ENCODE peak calls at places on chromosomes 13 and 19, in ten cellular contexts. One of them, this sample, is unnamed.

GRCh38 chr19:4867534-4868285 is at the start of gene PLIN3:
- DNase-seq in prostate gland: peak
- DNase-seq in A549: peak
- DNase-seq in cardiac fibroblast: peak
- DNase-seq in tibial nerve: peak
- DNase-seq in ascending aorta: peak
- DNase-seq in GM23338: peak
- DNase-seq in NB4: peak
- DNase-seq in CD4-positive, CD25-positive, alpha-beta regulatory T cell: peak
- DNase-seq in IMR-90: peak
- DNase-seq in this sample: peak

GRCh38 chr19:40831502-40832430 is 18.5 kb downstream of the CYP2A6 start:
- DNase-seq in prostate gland: peak
- DNase-seq in A549: peak
- DNase-seq in cardiac fibroblast: peak
- DNase-seq in tibial nerve: peak
- DNase-seq in ascending aorta: no peak
- DNase-seq in GM23338: no peak
- DNase-seq in NB4: peak
- DNase-seq in CD4-positive, CD25-positive, alpha-beta regulatory T cell: no peak
- DNase-seq in IMR-90: peak
- DNase-seq in this sample: no peak

GRCh38 chr19:30180691-30181090 is 191.5 kb upstream of the ZNF536 start:
- DNase-seq in prostate gland: no peak
- DNase-seq in A549: no peak
- DNase-seq in cardiac fibroblast: no peak
- DNase-seq in tibial nerve: no peak
- DNase-seq in ascending aorta: no peak
- DNase-seq in GM23338: no peak
- DNase-seq in NB4: no peak
- DNase-seq in CD4-positive, CD25-positive, alpha-beta regulatory T cell: no peak
- DNase-seq in IMR-90: no peak
- DNase-seq in this sample: no peak

GRCh38 chr19:27684293-27684692 is 1528.7 kb downstream of the UQCRFS1 start:
- DNase-seq in prostate gland: no peak
- DNase-seq in A549: no peak
- DNase-seq in cardiac fibroblast: no peak
- DNase-seq in tibial nerve: no peak
- DNase-seq in ascending aorta: no peak
- DNase-seq in GM23338: no peak
- DNase-seq in NB4: no peak
- DNase-seq in CD4-positive, CD25-positive, alpha-beta regulatory T cell: no peak
- DNase-seq in IMR-90: no peak
- DNase-seq in this sample: no peak

GRCh38 chr19:5621945-5622464 is 571 bp downstream of the SAFB2 start:
- DNase-seq in prostate gland: peak
- DNase-seq in A549: no peak
- DNase-seq in cardiac fibroblast: no peak
- DNase-seq in tibial nerve: no peak
- DNase-seq in ascending aorta: no peak
- DNase-seq in GM23338: peak
- DNase-seq in NB4: no peak
- DNase-seq in CD4-positive, CD25-positive, alpha-beta regulatory T cell: peak
- DNase-seq in IMR-90: no peak
- DNase-seq in this sample: no peak

GRCh38 chr13:32056316-32056715 is 24.7 kb downstream of the FRY start:
- DNase-seq in prostate gland: no peak
- DNase-seq in A549: no peak
- DNase-seq in cardiac fibroblast: no peak
- DNase-seq in tibial nerve: no peak
- DNase-seq in ascending aorta: no peak
- DNase-seq in GM23338: no peak
- DNase-seq in NB4: no peak
- DNase-seq in CD4-positive, CD25-positive, alpha-beta regulatory T cell: no peak
- DNase-seq in IMR-90: no peak
- DNase-seq in this sample: no peak

GRCh38 chr19:1646931-1647663 is 5.3 kb downstream of the TCF3 start:
- DNase-seq in prostate gland: no peak
- DNase-seq in A549: no peak
- DNase-seq in cardiac fibroblast: no peak
- DNase-seq in tibial nerve: no peak
- DNase-seq in ascending aorta: no peak
- DNase-seq in GM23338: no peak
- DNase-seq in NB4: no peak
- DNase-seq in CD4-positive, CD25-positive, alpha-beta regulatory T cell: no peak
- DNase-seq in IMR-90: no peak
- DNase-seq in this sample: no peak

GRCh38 chr13:68261105-68261504 is 1031.0 kb upstream of the PCDH9 start:
- DNase-seq in prostate gland: no peak
- DNase-seq in A549: peak
- DNase-seq in cardiac fibroblast: no peak
- DNase-seq in tibial nerve: no peak
- DNase-seq in ascending aorta: no peak
- DNase-seq in GM23338: peak
- DNase-seq in NB4: peak
- DNase-seq in CD4-positive, CD25-positive, alpha-beta regulatory T cell: no peak
- DNase-seq in IMR-90: no peak
- DNase-seq in this sample: no peak

GRCh38 chr19:42089191-42089750 is 13.3 kb downstream of the ZNF574 start:
- DNase-seq in prostate gland: no peak
- DNase-seq in A549: no peak
- DNase-seq in cardiac fibroblast: no peak
- DNase-seq in tibial nerve: no peak
- DNase-seq in ascending aorta: no peak
- DNase-seq in GM23338: peak
- DNase-seq in NB4: no peak
- DNase-seq in CD4-positive, CD25-positive, alpha-beta regulatory T cell: no peak
- DNase-seq in IMR-90: no peak
- DNase-seq in this sample: no peak

GRCh38 chr19:52910648-52911047 is 12.6 kb downstream of the ZNF888 start:
- DNase-seq in prostate gland: no peak
- DNase-seq in A549: no peak
- DNase-seq in cardiac fibroblast: no peak
- DNase-seq in tibial nerve: no peak
- DNase-seq in ascending aorta: no peak
- DNase-seq in GM23338: no peak
- DNase-seq in NB4: peak
- DNase-seq in CD4-positive, CD25-positive, alpha-beta regulatory T cell: no peak
- DNase-seq in IMR-90: no peak
- DNase-seq in this sample: no peak

GRCh38 chr19:3606174-3606689 is 443 bp downstream of the TBXA2R start:
- DNase-seq in prostate gland: peak
- DNase-seq in A549: no peak
- DNase-seq in cardiac fibroblast: no peak
- DNase-seq in tibial nerve: no peak
- DNase-seq in ascending aorta: no peak
- DNase-seq in GM23338: peak
- DNase-seq in NB4: no peak
- DNase-seq in CD4-positive, CD25-positive, alpha-beta regulatory T cell: peak
- DNase-seq in IMR-90: no peak
- DNase-seq in this sample: no peak

GRCh38 chr19:3606690-3607289 is at the start of gene TBXA2R:
- DNase-seq in prostate gland: peak
- DNase-seq in A549: peak
- DNase-seq in cardiac fibroblast: peak
- DNase-seq in tibial nerve: peak
- DNase-seq in ascending aorta: peak
- DNase-seq in GM23338: peak
- DNase-seq in NB4: no peak
- DNase-seq in CD4-positive, CD25-positive, alpha-beta regulatory T cell: peak
- DNase-seq in IMR-90: peak
- DNase-seq in this sample: peak

GRCh38 chr19:3608079-3608641 is 1.5 kb upstream of the TBXA2R start:
- DNase-seq in prostate gland: no peak
- DNase-seq in A549: no peak
- DNase-seq in cardiac fibroblast: no peak
- DNase-seq in tibial nerve: no peak
- DNase-seq in ascending aorta: no peak
- DNase-seq in GM23338: no peak
- DNase-seq in NB4: peak
- DNase-seq in CD4-positive, CD25-positive, alpha-beta regulatory T cell: no peak
- DNase-seq in IMR-90: no peak
- DNase-seq in this sample: no peak

GRCh38 chr19:3608750-3609322 is 2.2 kb upstream of the TBXA2R start:
- DNase-seq in prostate gland: no peak
- DNase-seq in A549: no peak
- DNase-seq in cardiac fibroblast: peak
- DNase-seq in tibial nerve: no peak
- DNase-seq in ascending aorta: no peak
- DNase-seq in GM23338: no peak
- DNase-seq in NB4: peak
- DNase-seq in CD4-positive, CD25-positive, alpha-beta regulatory T cell: no peak
- DNase-seq in IMR-90: no peak
- DNase-seq in this sample: peak

DNA sequence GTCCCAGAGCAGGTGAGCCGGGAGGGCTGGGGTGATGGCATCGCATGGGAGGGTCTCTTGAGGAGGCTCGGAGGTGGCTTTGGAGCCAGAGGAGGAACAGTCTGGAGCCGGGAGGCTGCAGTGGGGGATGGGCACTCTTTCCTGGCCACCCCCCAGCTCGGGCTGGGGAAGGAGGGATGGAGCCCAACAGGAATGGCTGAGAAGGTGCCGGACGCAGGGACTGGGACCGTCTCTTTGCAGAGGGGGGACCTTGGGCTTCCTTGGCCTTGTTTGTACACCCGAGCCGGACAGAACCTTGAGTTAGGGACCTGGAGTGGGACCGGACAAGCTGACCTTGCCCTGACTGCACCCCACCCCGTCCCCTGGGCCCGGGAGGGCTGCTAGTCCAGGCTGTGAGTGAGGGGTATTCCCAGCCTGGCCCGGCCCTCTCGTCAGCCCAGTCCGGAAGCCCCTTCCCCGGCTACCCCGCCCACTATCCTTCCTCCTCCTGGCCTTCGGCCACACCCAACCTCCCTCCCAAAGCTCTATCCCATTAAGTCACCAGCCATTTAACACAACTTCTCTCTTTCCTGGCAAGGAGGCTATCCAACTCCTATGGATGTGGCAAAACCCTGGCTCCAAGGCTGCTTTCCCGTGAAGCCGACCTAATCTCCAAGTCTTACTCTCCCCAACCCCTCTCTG is 863 bp upstream of the TBXA2R start:
- DNase-seq in prostate gland: no peak
- DNase-seq in A549: no peak
- DNase-seq in cardiac fibroblast: peak
- DNase-seq in tibial nerve: no peak
- DNase-seq in ascending aorta: peak
- DNase-seq in GM23338: peak
- DNase-seq in NB4: peak
- DNase-seq in CD4-positive, CD25-positive, alpha-beta regulatory T cell: no peak
- DNase-seq in IMR-90: no peak
- DNase-seq in this sample: peak
- H3K4me3 ChIP-seq in prostate gland: peak
- H3K4me3 ChIP-seq in A549: peak
- H3K4me3 ChIP-seq in cardiac fibroblast: peak
- H3K4me3 ChIP-seq in tibial nerve: peak
- H3K4me3 ChIP-seq in ascending aorta: peak
- H3K4me3 ChIP-seq in GM23338: peak
- H3K4me3 ChIP-seq in NB4: no peak
- H3K4me3 ChIP-seq in CD4-positive, CD25-positive, alpha-beta regulatory T cell: no peak
- H3K4me3 ChIP-seq in IMR-90: peak
- H3K4me3 ChIP-seq in this sample: peak

GRCh38 chr19:57709616-57710015 is 612 bp upstream of the ZNF154 start:
- DNase-seq in prostate gland: no peak
- DNase-seq in A549: no peak
- DNase-seq in cardiac fibroblast: no peak
- DNase-seq in tibial nerve: no peak
- DNase-seq in ascending aorta: no peak
- DNase-seq in GM23338: peak
- DNase-seq in NB4: no peak
- DNase-seq in CD4-positive, CD25-positive, alpha-beta regulatory T cell: no peak
- DNase-seq in IMR-90: no peak
- DNase-seq in this sample: no peak
- H3K4me3 ChIP-seq in prostate gland: no peak
- H3K4me3 ChIP-seq in A549: no peak
- H3K4me3 ChIP-seq in cardiac fibroblast: no peak
- H3K4me3 ChIP-seq in tibial nerve: no peak
- H3K4me3 ChIP-seq in ascending aorta: no peak
- H3K4me3 ChIP-seq in GM23338: peak
- H3K4me3 ChIP-seq in NB4: no peak
- H3K4me3 ChIP-seq in CD4-positive, CD25-positive, alpha-beta regulatory T cell: no peak
- H3K4me3 ChIP-seq in IMR-90: no peak
- H3K4me3 ChIP-seq in this sample: peak

DNA sequence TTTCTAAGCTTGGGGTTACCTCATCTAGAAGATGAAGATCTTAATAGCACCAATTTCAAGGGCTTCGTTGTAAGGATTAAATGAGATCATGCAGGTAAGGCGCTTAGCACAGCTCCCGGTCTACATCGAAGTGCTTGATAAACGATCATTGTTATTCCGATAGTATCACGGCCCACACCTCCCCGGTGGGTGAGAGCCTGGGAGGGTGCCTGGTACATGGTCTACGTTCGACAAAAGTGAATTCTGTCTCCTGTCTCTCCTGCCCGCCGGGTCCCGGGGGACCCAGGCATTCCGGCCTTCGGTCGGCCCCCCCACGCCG is 501 bp upstream of the MYH14 start:
- DNase-seq in prostate gland: no peak
- DNase-seq in A549: no peak
- DNase-seq in cardiac fibroblast: no peak
- DNase-seq in tibial nerve: no peak
- DNase-seq in ascending aorta: no peak
- DNase-seq in GM23338: no peak
- DNase-seq in NB4: no peak
- DNase-seq in CD4-positive, CD25-positive, alpha-beta regulatory T cell: no peak
- DNase-seq in IMR-90: no peak
- DNase-seq in this sample: no peak
- H3K4me3 ChIP-seq in prostate gland: peak
- H3K4me3 ChIP-seq in A549: peak
- H3K4me3 ChIP-seq in cardiac fibroblast: no peak
- H3K4me3 ChIP-seq in tibial nerve: no peak
- H3K4me3 ChIP-seq in ascending aorta: peak
- H3K4me3 ChIP-seq in GM23338: peak
- H3K4me3 ChIP-seq in NB4: no peak
- H3K4me3 ChIP-seq in CD4-positive, CD25-positive, alpha-beta regulatory T cell: no peak
- H3K4me3 ChIP-seq in IMR-90: no peak
- H3K4me3 ChIP-seq in this sample: peak

DNA sequence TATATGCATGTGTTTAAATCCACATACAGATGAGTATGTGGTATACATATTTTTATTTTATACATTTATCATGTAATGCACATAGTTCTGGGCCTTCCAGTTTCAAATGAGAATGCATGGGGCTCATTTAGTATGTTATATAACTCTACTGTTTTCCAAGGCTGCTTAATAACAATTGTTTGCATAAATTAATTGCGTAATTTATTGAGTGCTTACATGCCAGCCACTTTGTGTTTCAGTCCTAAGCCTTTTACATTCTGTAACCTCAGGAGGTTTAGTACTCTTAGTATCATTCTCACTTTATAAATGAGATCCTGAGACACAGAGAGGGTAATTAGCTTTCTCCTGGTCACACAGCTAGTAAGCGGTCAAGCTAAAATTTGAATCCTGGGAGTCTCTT is 16.7 kb upstream of the CACNG8 start:
- DNase-seq in prostate gland: no peak
- DNase-seq in A549: no peak
- DNase-seq in cardiac fibroblast: no peak
- DNase-seq in tibial nerve: no peak
- DNase-seq in ascending aorta: no peak
- DNase-seq in GM23338: no peak
- DNase-seq in NB4: no peak
- DNase-seq in CD4-positive, CD25-positive, alpha-beta regulatory T cell: no peak
- DNase-seq in IMR-90: no peak
- DNase-seq in this sample: no peak
- H3K4me3 ChIP-seq in prostate gland: no peak
- H3K4me3 ChIP-seq in A549: peak
- H3K4me3 ChIP-seq in cardiac fibroblast: no peak
- H3K4me3 ChIP-seq in tibial nerve: no peak
- H3K4me3 ChIP-seq in ascending aorta: no peak
- H3K4me3 ChIP-seq in GM23338: peak
- H3K4me3 ChIP-seq in NB4: no peak
- H3K4me3 ChIP-seq in CD4-positive, CD25-positive, alpha-beta regulatory T cell: no peak
- H3K4me3 ChIP-seq in IMR-90: no peak
- H3K4me3 ChIP-seq in this sample: no peak

This sample was measured in right cardiac atrium.